ENCODE peak calls at places on chromosomes 2 and 18, in five cellular contexts. P is Peyer's patch, R is tibial nerve, G is transverse colon, C is H1. F is an unnamed sample. For H3K4me1, the result is how much of the 10 kb centered on the place peaks cover.

GRCh38 chr2:232761301-232761907 is 15.0 kb downstream of the KCNJ13 start:
- DNase-seq in P (peak), R (no peak), G (peak), C (no peak), F (no peak)

GRCh38 chr18:56200381-56200831 is 438.0 kb downstream of the TXNL1 start:
- DNase-seq in P (no peak), R (no peak), G (no peak), C (no peak), F (no peak)

GRCh38 chr2:68436270-68436669 is 30.8 kb downstream of the FBXO48 start:
- DNase-seq in P (no peak), R (no peak), G (no peak), C (no peak), F (no peak)

GRCh38 chr18:49811151-49811938 is 2.0 kb downstream of the ACAA2 start:
- DNase-seq in P (no peak), R (no peak), G (peak), C (no peak), F (no peak)

GRCh38 chr18:79947054-79947755 is 4.2 kb downstream of the SLC66A2 start:
- DNase-seq in P (peak), R (no peak), G (peak), C (no peak), F (no peak)

GRCh38 chr18:25805939-25806338 is 284.5 kb downstream of the SS18 start:
- DNase-seq in P (no peak), R (no peak), G (no peak), C (no peak), F (no peak)

GRCh38 chr18:34342960-34343359 is 118.2 kb upstream of the NOL4 start:
- DNase-seq in P (no peak), R (no peak), G (no peak), C (no peak), F (no peak)

GRCh38 chr18:23683671-23684070 is 5.6 kb upstream of the LAMA3 start:
- DNase-seq in P (no peak), R (no peak), G (no peak), C (no peak), F (no peak)

GRCh38 chr2:156540706-156541105 is 104.5 kb downstream of the GPD2 start:
- DNase-seq in P (no peak), R (no peak), G (no peak), C (no peak), F (no peak)

GRCh38 chr2:10225291-10226031 is 77.2 kb upstream of the HPCAL1 start:
- DNase-seq in P (no peak), R (no peak), G (no peak), C (no peak), F (no peak)

GRCh38 chr2:38164881-38165280 is 88.9 kb upstream of the CYP1B1 start:
- DNase-seq in P (no peak), R (no peak), G (no peak), C (no peak), F (no peak)

GRCh38 chr2:9206991-9207640 is 504 bp downstream of the ASAP2 start:
- DNase-seq in P (no peak), R (no peak), G (peak), C (peak), F (no peak)

GRCh38 chr18:54918060-54918459 is 41.2 kb downstream of the CCDC68 start:
- DNase-seq in P (no peak), R (no peak), G (no peak), C (no peak), F (no peak)

GRCh38 chr2:128530025-128530573 is 211.4 kb upstream of the HS6ST1 start:
- DNase-seq in P (no peak), R (no peak), G (no peak), C (no peak), F (no peak)

GRCh38 chr18:45910405-45911023 is 56.6 kb downstream of the EPG5 start:
- DNase-seq in P (peak), R (no peak), G (peak), C (peak), F (no peak)

GRCh38 chr18:1383465-1383864 is 478.8 kb downstream of the ADCYAP1 start:
- DNase-seq in P (no peak), R (no peak), G (no peak), C (no peak), F (no peak)

GRCh38 chr2:7377861-7378569 is 460.8 kb downstream of the RNF144A start:
- DNase-seq in P (no peak), R (no peak), G (no peak), C (no peak), F (no peak)

GRCh38 chr2:37985333-37985732 is 60.2 kb downstream of the RMDN2 start:
- DNase-seq in P (no peak), R (no peak), G (no peak), C (no peak), F (no peak)

GRCh38 chr2:113818382-113818951 is 62.0 kb upstream of the SLC35F5 start:
- DNase-seq in P (peak), R (no peak), G (peak), C (no peak), F (no peak)

GRCh38 chr2:205769879-205770278 is 87.6 kb downstream of the NRP2 start:
- DNase-seq in P (no peak), R (no peak), G (no peak), C (no peak), F (no peak)

GRCh38 chr2:70964596-70965386 is 13.6 kb upstream of the ANKRD53 start:
- DNase-seq in P (peak), R (peak), G (peak), C (peak), F (no peak)

GRCh38 chr2:112794841-112795240 is 10.5 kb upstream of the IL1A start:
- DNase-seq in P (peak), R (no peak), G (peak), C (no peak), F (no peak)

GRCh38 chr2:161147856-161148255 is 12.4 kb upstream of the TANK start:
- DNase-seq in P (no peak), R (no peak), G (no peak), C (no peak), F (no peak)

GRCh38 chr2:22981785-22982184 is 403.2 kb upstream of the KLHL29 start:
- DNase-seq in P (no peak), R (no peak), G (no peak), C (no peak), F (no peak)

GRCh38 chr2:65411056-65411795 is 21.2 kb downstream of the SPRED2 start:
- DNase-seq in P (peak), R (no peak), G (peak), C (no peak), F (no peak)

GRCh38 chr2:3487931-3488554 is 31.3 kb downstream of the ADI1 start:
- DNase-seq in P (peak), R (no peak), G (no peak), C (no peak), F (no peak)

GRCh38 chr18:60984496-60984895 is 348.7 kb upstream of the CDH20 start:
- DNase-seq in P (no peak), R (no peak), G (no peak), C (no peak), F (no peak)

GRCh38 chr2:145623136-145623535 is 1103.2 kb upstream of the ZEB2 start:
- DNase-seq in P (no peak), R (no peak), G (no peak), C (no peak), F (no peak)

GRCh38 chr2:14756981-14757657 is 124.6 kb downstream of the LRATD1 start:
- DNase-seq in P (no peak), R (no peak), G (no peak), C (no peak), F (no peak)

GRCh38 chr2:181444654-181445053 is 12.5 kb upstream of the ITGA4 start:
- DNase-seq in P (no peak), R (no peak), G (no peak), C (no peak), F (no peak)

GRCh38 chr2:180604077-180604476 is 376.3 kb upstream of the UBE2E3 start:
- DNase-seq in P (no peak), R (no peak), G (peak), C (peak), F (no peak)

GRCh38 chr2:217289909-217290283 is 430.0 kb upstream of the TNP1 start:
- DNase-seq in P (no peak), R (no peak), G (no peak), C (no peak), F (no peak)
- H3K4me3 ChIP-seq in P (no peak), R (no peak), G (no peak), C (no peak), F (no peak)

DNA sequence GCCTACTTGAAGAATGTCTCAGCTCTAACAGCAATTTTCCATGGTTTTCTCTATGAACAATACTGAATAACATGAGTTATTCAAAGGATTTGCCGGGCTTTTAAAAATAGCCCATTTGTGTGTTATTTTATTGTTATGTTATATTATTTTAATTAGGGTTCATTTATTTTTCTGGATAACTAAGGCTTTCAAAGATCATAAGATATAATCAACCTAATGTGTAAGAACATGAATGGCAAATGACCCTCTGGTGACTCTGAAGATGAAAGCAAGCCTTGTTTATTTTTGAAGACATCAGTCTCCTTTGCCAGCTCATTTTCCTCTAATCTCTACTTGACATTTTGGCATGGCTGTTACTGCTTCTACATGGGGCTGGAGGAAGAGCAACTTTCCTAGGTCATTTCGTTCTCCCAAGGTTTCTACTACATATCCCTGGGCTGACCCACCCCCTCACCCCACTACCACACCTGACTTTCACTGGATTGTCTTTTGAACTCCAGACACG is 10.6 kb downstream of the FAP start:
- DNase-seq in P (no peak), R (no peak), G (no peak), C (no peak), F (no peak)
- TF ChIP-seq POLR2A in P (no peak), R (no peak), G (no peak), C (no peak), F (no peak)

GRCh38 chr2:231298091-231298490 is 97.4 kb upstream of the B3GNT7 start:
- DNase-seq in P (no peak), R (no peak), G (no peak), C (no peak), F (no peak)
- H3K4me1 ChIP-seq in P (under half), R (under half), G (under half), C (under half), F (under half)

GRCh38 chr2:201122276-201122675 is 6.3 kb downstream of the CFLAR start:
- DNase-seq in P (no peak), R (no peak), G (no peak), C (no peak), F (no peak)
- H3K4me3 ChIP-seq in P (peak), R (no peak), G (no peak), C (no peak), F (no peak)

GRCh38 chr2:240433973-240434727 is 1.3 kb upstream of the GPC1 start:
- DNase-seq in P (no peak), R (no peak), G (peak), C (no peak), F (no peak)
- TF ChIP-seq POLR2A in P (no peak), R (no peak), G (no peak), C (no peak), F (peak)

GRCh38 chr2:221514305-221515040 is 57.6 kb downstream of the EPHA4 start:
- DNase-seq in P (no peak), R (no peak), G (no peak), C (no peak), F (no peak)
- H3K4me1 ChIP-seq in P (under half), R (under half), G (under half), C (under half), F (under half)

F was measured in esophagus squamous epithelium.